ENCODE peak calls at places on chromosomes 16 and 17, in eight cellular contexts. X is lower lobe of right lung, Y is kidney, H is SK-N-SH, U is psoas muscle, B is body of pancreas, D is PC-9, F is esophagus squamous epithelium. Q is an unnamed sample. For H3K9me3, the result is how much of the 10 kb centered on the place peaks cover.

GRCh38 chr17:7354262-7354781 is 634 bp upstream of the TMEM95 start:
- DNase-seq in Y (peak), B (no peak), D (peak), U (no peak), F (no peak), H (no peak), X (no peak), Q (no peak)

GRCh38 chr16:84055366-84055765 is 12.8 kb upstream of the SLC38A8 start:
- DNase-seq in F (no peak), X (no peak), H (no peak), B (peak), D (no peak), Y (no peak), U (peak), Q (no peak)

GRCh38 chr17:27669850-27670249 is 38.9 kb downstream of the LGALS9 start:
- DNase-seq in D (no peak), F (no peak), H (no peak), X (no peak), B (no peak), U (no peak), Y (no peak), Q (no peak)

GRCh38 chr17:50269477-50270429 is 4.5 kb upstream of the TMEM92 start:
- DNase-seq in Y (peak), D (peak), U (peak), H (peak), F (no peak), B (peak), X (peak), Q (peak)

GRCh38 chr17:14557482-14557881 is 256.6 kb downstream of the HS3ST3B1 start:
- DNase-seq in X (no peak), U (no peak), D (no peak), F (no peak), B (no peak), H (no peak), Y (no peak), Q (no peak)

GRCh38 chr16:30054959-30055553 is 10.5 kb upstream of the ALDOA start:
- DNase-seq in U (no peak), D (peak), H (peak), Y (no peak), F (no peak), X (peak), B (peak), Q (peak)

GRCh38 chr16:56675685-56676210 is 6.1 kb downstream of the MT1H start:
- DNase-seq in B (no peak), X (no peak), D (no peak), F (no peak), U (no peak), H (no peak), Y (no peak), Q (no peak)

GRCh38 chr17:75031972-75032895 is 14.5 kb downstream of the ATP5PD start:
- DNase-seq in H (peak), X (peak), B (peak), Y (peak), U (peak), F (peak), D (peak), Q (peak)

GRCh38 chr17:42191209-42191608 is 3.1 kb downstream of the GHDC start:
- DNase-seq in F (no peak), U (peak), B (no peak), D (no peak), X (no peak), Y (no peak), H (peak), Q (no peak)

GRCh38 chr16:67482260-67482924 is 955 bp downstream of the AGRP start:
- DNase-seq in Y (no peak), U (no peak), D (no peak), H (no peak), B (no peak), F (no peak), X (no peak), Q (no peak)

GRCh38 chr16:65908568-65908967 is 457.9 kb upstream of the CDH5 start:
- DNase-seq in U (no peak), X (no peak), H (peak), F (no peak), D (no peak), Y (no peak), B (no peak), Q (no peak)

GRCh38 chr17:51016099-51016498 is 104.6 kb downstream of the SPAG9 start:
- DNase-seq in B (no peak), Y (no peak), U (no peak), F (no peak), X (no peak), H (no peak), D (no peak), Q (no peak)

GRCh38 chr17:43676471-43676870 is 14.7 kb upstream of the MEOX1 start:
- DNase-seq in H (no peak), Y (no peak), X (no peak), B (no peak), F (no peak), D (peak), U (no peak), Q (no peak)

GRCh38 chr16:19014456-19014855 is 30.7 kb downstream of the TMC7 start:
- DNase-seq in D (no peak), Y (no peak), B (peak), F (no peak), X (peak), U (no peak), H (no peak), Q (peak)

GRCh38 chr17:80454557-80455327 is 21.7 kb downstream of the NPTX1 start:
- DNase-seq in H (peak), B (peak), F (peak), Y (peak), X (peak), U (peak), D (peak), Q (peak)

GRCh38 chr16:19265531-19265930 is 20.0 kb upstream of the CLEC19A start:
- DNase-seq in B (no peak), X (no peak), U (no peak), H (no peak), F (no peak), Y (no peak), D (no peak), Q (peak)

GRCh38 chr17:1398900-1399299 is 1.1 kb downstream of the YWHAE start:
- DNase-seq in Y (no peak), X (no peak), H (no peak), F (no peak), D (no peak), B (peak), U (no peak), Q (no peak)

GRCh38 chr16:74372953-74373846 is 2.9 kb upstream of the NPIPB15 start:
- DNase-seq in U (no peak), B (no peak), D (no peak), H (peak), F (no peak), Y (peak), X (no peak), Q (no peak)

GRCh38 chr17:74598346-74599022 is 6.4 kb upstream of the CD300LD start:
- DNase-seq in H (no peak), Y (no peak), U (no peak), B (no peak), X (no peak), F (no peak), D (no peak), Q (peak)

GRCh38 chr16:89009343-89010209 is 32.6 kb upstream of the CBFA2T3 start:
- DNase-seq in U (no peak), X (peak), Y (peak), B (peak), H (no peak), F (no peak), D (no peak), Q (no peak)

GRCh38 chr17:5552841-5553240 is 31.5 kb downstream of the NLRP1 start:
- DNase-seq in B (no peak), H (no peak), D (no peak), F (no peak), X (no peak), U (no peak), Y (no peak), Q (no peak)

GRCh38 chr16:75097941-75098897 is 18.4 kb downstream of the LDHD start:
- DNase-seq in F (no peak), U (peak), D (no peak), Y (peak), B (no peak), H (no peak), X (peak), Q (no peak)

GRCh38 chr17:47120521-47121095 is 68.5 kb downstream of the CDC27 start:
- DNase-seq in H (no peak), Y (no peak), B (no peak), F (no peak), X (no peak), U (no peak), D (no peak), Q (no peak)

GRCh38 chr17:15406081-15406480 is 61.3 kb downstream of the CDRT4 start:
- DNase-seq in B (no peak), F (no peak), Y (no peak), U (no peak), X (no peak), H (no peak), D (no peak), Q (no peak)

GRCh38 chr17:81483085-81483861 is 29.3 kb downstream of the ACTG1 start:
- DNase-seq in D (no peak), X (no peak), B (peak), H (no peak), F (no peak), U (peak), Y (peak), Q (no peak)

GRCh38 chr17:59373879-59374495 is 42.5 kb downstream of the YPEL2 start:
- DNase-seq in Y (no peak), F (no peak), U (no peak), B (peak), X (no peak), D (no peak), H (no peak), Q (no peak)

GRCh38 chr17:37493249-37494027 is 3.7 kb downstream of the DUSP14 start:
- DNase-seq in Y (no peak), X (no peak), B (no peak), H (no peak), F (no peak), U (no peak), D (peak), Q (no peak)

GRCh38 chr16:5033256-5034166 is at the start of gene NAGPA:
- DNase-seq in U (peak), D (peak), F (no peak), B (peak), X (peak), Y (peak), H (peak), Q (peak)

GRCh38 chr17:73317554-73318426 is 6.0 kb upstream of the CDC42EP4 start:
- DNase-seq in B (no peak), D (no peak), Y (no peak), U (no peak), H (no peak), X (no peak), F (no peak), Q (no peak)
- H3K27ac ChIP-seq in B (no peak), D (no peak), Y (no peak), U (no peak), H (peak), X (no peak), F (no peak), Q (no peak)

GRCh38 chr17:16599537-16599936 is 30.5 kb upstream of the ZNF287 start:
- DNase-seq in U (no peak), F (no peak), H (no peak), D (no peak), B (no peak), Y (no peak), X (no peak), Q (no peak)
- H3K9me3 ChIP-seq in U (under half), F (under half), H (under half), D (under half), B (under half), Y (under half), X (under half), Q (under half)

DNA sequence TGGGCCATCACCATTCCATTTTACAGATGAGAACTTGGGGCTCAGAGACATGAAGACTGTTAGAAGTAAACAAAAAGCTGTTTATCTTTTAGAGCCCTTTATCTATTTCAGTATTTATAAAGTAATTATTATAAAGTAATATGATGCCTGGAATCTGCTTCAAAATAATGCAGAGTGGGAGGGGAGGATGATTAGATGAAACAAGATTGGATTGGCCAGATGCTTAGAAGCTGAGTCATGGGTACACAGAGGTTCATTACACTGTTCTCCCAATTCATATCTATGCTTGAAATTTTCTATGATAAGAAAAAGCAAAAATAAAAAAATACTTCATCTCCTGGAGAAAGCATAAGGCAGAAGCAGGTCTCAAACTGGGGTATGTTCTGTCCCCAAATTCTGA is 29.4 kb downstream of the TOM1L2 start:
- DNase-seq in B (no peak), H (no peak), F (no peak), U (no peak), Y (no peak), D (peak), X (no peak), Q (no peak)
- H3K4me3 ChIP-seq in B (no peak), H (peak), F (no peak), U (no peak), Y (no peak), D (peak), X (no peak), Q (no peak)

DNA sequence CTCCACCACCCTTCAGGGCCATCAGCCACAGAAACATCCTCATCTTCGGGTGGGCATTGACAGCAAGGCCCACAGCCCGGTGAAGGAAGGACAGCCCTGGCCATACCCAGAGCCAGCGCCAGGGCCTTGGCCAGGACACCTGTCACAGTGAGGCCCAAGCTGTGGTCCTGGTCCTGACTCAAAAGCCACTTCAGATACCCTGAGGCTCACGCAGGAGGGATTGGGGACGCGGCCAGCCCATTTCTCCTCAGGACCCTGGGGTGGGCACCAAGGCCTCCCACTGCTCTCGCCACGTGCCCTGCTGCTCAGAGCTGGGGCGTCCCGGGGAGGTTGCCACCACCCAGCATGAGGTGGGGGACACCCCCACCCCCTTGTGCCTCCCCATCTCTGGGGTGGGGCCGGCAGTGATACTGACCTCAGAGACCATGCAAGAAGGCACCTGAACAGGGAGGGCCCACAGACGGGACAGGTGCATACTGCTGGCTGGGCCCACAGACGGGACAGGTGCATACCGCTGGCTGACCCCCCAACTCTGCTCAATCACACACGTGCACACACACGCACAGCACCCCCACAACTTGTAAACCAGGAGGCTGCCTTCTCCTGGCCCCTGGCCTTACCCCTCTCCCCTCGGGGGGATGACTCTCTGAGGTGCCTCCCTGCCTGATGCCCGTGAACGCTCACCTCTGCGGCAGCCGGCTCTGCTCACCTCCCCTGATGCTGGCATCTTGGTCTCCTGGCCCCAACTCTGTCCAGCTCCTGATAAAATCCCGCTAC is 14.2 kb downstream of the SLC7A5 start:
- DNase-seq in B (no peak), Y (no peak), X (no peak), D (no peak), H (no peak), F (no peak), U (no peak), Q (no peak)
- H3K27ac ChIP-seq in B (peak), Y (no peak), X (peak), D (peak), H (peak), F (peak), U (peak), Q (peak)

DNA sequence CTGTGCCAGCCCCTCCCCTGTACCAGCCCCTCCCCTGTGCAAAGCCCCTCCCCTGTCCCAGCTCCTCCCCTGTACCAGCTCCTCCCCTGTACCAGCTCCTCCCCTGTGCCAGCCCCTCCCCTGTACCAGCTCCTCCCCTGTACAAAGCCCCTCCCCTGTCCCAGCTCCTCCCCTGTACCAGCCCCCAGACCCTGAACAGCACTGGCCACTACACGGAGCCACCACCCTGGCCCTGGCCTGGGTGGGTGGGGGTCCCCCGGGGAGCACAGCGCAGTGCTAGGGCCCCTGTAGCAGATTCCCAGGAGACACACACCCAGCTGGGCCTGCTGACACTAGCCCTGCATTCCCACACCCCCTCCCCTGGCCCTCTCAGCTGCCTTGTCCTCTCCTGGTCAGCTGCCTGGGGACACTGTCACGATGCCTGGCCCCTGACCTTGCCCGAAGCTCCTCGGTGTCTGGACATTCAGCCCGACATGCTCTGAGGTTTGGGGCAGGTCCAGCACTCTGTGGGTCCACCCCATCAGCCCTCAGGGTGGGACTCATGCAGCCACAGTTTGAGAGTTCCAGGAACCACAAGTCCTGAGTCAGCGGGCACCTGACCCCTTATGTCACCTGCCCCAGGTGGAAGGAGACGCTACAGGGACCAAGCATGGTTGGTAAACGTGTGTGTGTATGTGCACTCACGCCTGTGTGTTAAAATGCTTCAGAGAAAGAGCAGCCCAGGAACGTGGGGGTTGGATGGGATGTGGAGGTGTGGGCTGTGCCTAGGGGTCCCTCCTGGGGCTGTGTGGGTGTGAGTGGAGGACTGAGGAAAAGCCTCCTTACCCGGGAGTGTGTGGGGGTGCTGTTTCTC is 114.2 kb downstream of the METRNL start:
- DNase-seq in H (no peak), U (peak), F (no peak), D (peak), X (peak), Y (peak), B (peak), Q (no peak)
- H3K9me3 ChIP-seq in H (under half), U (under half), F (under half), D (under half), X (under half), Y (under half), B (under half), Q (under half)

GRCh38 chr17:10196384-10196783 is 2.0 kb downstream of the GAS7 start:
- DNase-seq in Y (no peak), F (no peak), D (no peak), H (no peak), X (no peak), U (no peak), B (no peak), Q (no peak)

GRCh38 chr17:10197362-10197720 is 1.1 kb downstream of the GAS7 start:
- DNase-seq in D (no peak), B (no peak), H (no peak), U (no peak), X (no peak), Y (no peak), F (no peak), Q (no peak)

GRCh38 chr17:10197721-10198508 is 491 bp downstream of the GAS7 start:
- DNase-seq in B (no peak), Y (peak), H (peak), U (no peak), F (no peak), X (peak), D (no peak), Q (no peak)

GRCh38 chr17:10198509-10199249 is at the start of gene GAS7:
- DNase-seq in D (no peak), B (peak), F (no peak), U (peak), H (peak), X (peak), Y (peak), Q (peak)

DNA sequence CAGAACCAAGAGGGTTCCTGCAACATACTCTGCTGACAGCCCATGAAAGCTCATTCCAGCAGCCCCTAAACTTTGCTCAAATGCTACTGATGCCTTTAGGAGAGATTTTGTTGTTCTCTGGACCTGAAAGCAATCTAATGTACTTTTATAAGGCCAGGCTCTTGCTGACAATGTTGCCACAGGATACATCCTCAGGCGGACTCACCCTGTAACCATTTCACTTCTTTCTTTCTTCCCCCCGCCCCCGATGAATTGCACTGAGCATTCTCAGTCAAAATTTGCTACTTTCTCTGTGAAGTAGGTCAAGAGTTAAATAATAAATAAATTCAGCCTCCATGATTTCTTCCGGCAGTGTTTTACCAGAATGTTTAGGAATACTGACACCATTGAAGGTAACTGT is 1.5 kb downstream of the GAS7 start:
- DNase-seq in F (no peak), Y (no peak), X (no peak), D (no peak), B (no peak), U (no peak), H (no peak), Q (no peak)
- H3K4me3 ChIP-seq in F (peak), Y (no peak), X (peak), D (no peak), B (no peak), U (peak), H (no peak), Q (no peak)

GRCh38 chr17:76585048-76585648 is 512 bp downstream of the ST6GALNAC2 start:
- DNase-seq in U (no peak), D (no peak), X (peak), F (no peak), B (no peak), Y (peak), H (no peak), Q (no peak)

GRCh38 chr17:76581515-76581914 is 4.1 kb downstream of the ST6GALNAC2 start:
- DNase-seq in B (no peak), H (no peak), X (no peak), U (no peak), F (no peak), Y (no peak), D (no peak), Q (peak)

GRCh38 chr17:76585649-76586593 is at the start of gene ST6GALNAC2:
- DNase-seq in B (peak), X (peak), F (no peak), D (peak), Y (peak), H (peak), U (peak), Q (peak)

GRCh38 chr17:76584427-76585047 is 1.1 kb downstream of the ST6GALNAC2 start:
- DNase-seq in X (no peak), U (no peak), H (peak), Y (no peak), D (no peak), F (no peak), B (no peak), Q (no peak)

GRCh38 chr17:76582660-76583059 is 3.0 kb downstream of the ST6GALNAC2 start:
- DNase-seq in X (no peak), U (no peak), F (no peak), H (no peak), B (no peak), Y (no peak), D (no peak), Q (no peak)
- H3K27ac ChIP-seq in X (no peak), U (no peak), F (peak), H (no peak), B (no peak), Y (no peak), D (no peak), Q (no peak)

GRCh38 chr16:31920373-31920772 is 46.8 kb downstream of the ZNF267 start:
- DNase-seq in B (no peak), X (no peak), H (no peak), F (no peak), U (no peak), D (no peak), Y (no peak), Q (no peak)
- H3K9me3 ChIP-seq in B (under half), X (half or more), H (under half), F (under half), U (half or more), D (half or more), Y (under half), Q (under half)

GRCh38 chr17:55440391-55440790 is 18.8 kb upstream of the MMD start:
- DNase-seq in Y (no peak), D (no peak), U (no peak), H (peak), F (no peak), B (no peak), X (no peak), Q (peak)
- H3K4me3 ChIP-seq in Y (no peak), D (no peak), U (no peak), H (no peak), F (no peak), B (no peak), X (no peak), Q (no peak)

Q was measured in WERI-Rb-1.